ENCODE peak calls at places on chromosomes 13 and 19, in ten cellular contexts. D, M, H, Y, F, T, Q, O, X and L are unnamed samples.

GRCh38 chr13:32415019-32415418 is 12.9 kb downstream of the N4BP2L1 start:
- DNase-seq in F (no peak), D (no peak), Y (no peak), X (no peak), H (no peak), O (no peak), Q (peak; percentile 81), M (peak; percentile 51), T (no peak), L (no peak)

GRCh38 chr13:27476943-27477681 is 26.7 kb upstream of the MTIF3 start:
- DNase-seq in Q (no peak), O (no peak), Y (no peak), F (peak; percentile 6), D (no peak), M (no peak), T (no peak), H (peak; percentile 64), X (no peak), L (no peak)

GRCh38 chr13:100881291-100881864 is 206.8 kb upstream of the TMTC4 start:
- DNase-seq in Q (no peak), H (no peak), M (no peak), D (no peak), Y (no peak), F (no peak), X (no peak), O (no peak), T (no peak), L (no peak)

GRCh38 chr19:11756965-11757364 is 9.8 kb upstream of the ZNF441 start:
- DNase-seq in Q (no peak), O (no peak), M (no peak), Y (no peak), T (no peak), H (no peak), X (no peak), D (no peak), F (no peak), L (no peak)

GRCh38 chr19:46759817-46760333 is 13.6 kb upstream of the STRN4 start:
- DNase-seq in F (peak; percentile 94), Y (no peak), T (no peak), Q (no peak), O (no peak), D (no peak), H (peak; percentile 70), X (no peak), M (no peak), L (no peak)

GRCh38 chr13:80881495-80882482 is 540.9 kb upstream of the SPRY2 start:
- DNase-seq in Y (no peak), Q (no peak), D (no peak), F (no peak), H (peak; percentile 73), O (no peak), M (no peak), X (no peak), T (no peak), L (no peak)

GRCh38 chr19:17105548-17105947 is 30.0 kb downstream of the MYO9B start:
- DNase-seq in Y (no peak), M (no peak), O (no peak), X (no peak), F (no peak), H (no peak), T (no peak), D (no peak), Q (no peak), L (no peak)

GRCh38 chr13:108365255-108365654 is 95.7 kb downstream of the TNFSF13B start:
- DNase-seq in F (no peak), X (no peak), Q (no peak), T (no peak), H (no peak), Y (no peak), D (no peak), M (no peak), O (no peak), L (no peak)

GRCh38 chr19:53538378-53539109 is 599 bp downstream of the ZNF331 start:
- DNase-seq in D (no peak), O (no peak), Q (peak; percentile 56), M (peak; percentile 11), Y (no peak), H (no peak), T (no peak), X (no peak), F (no peak), L (no peak)

GRCh38 chr19:1245884-1246816 is 2.2 kb upstream of the MIDN start:
- DNase-seq in X (no peak), Q (peak; percentile 68), Y (no peak), D (peak; percentile 59), F (no peak), H (no peak), M (peak; percentile 42), T (peak; percentile 96), O (peak; percentile 78), L (no peak)

GRCh38 chr13:26971990-26972888 is 199.4 kb downstream of the USP12 start:
- DNase-seq in Q (peak; percentile 90), X (peak; percentile 24), O (no peak), D (peak; percentile 51), T (no peak), F (no peak), H (peak; percentile 25), M (peak; percentile 58), Y (peak; percentile 39), L (no peak)

GRCh38 chr19:15123900-15124299 is 16.7 kb downstream of the SYDE1 start:
- DNase-seq in T (peak; percentile 93), Y (peak; percentile 82), H (no peak), O (peak; percentile 85), Q (peak; percentile 33), D (no peak), M (no peak), X (no peak), F (no peak), L (no peak)

GRCh38 chr13:41294914-41295313 is 16.2 kb upstream of the NAA16 start:
- DNase-seq in H (no peak), X (no peak), Q (no peak), M (no peak), Y (no peak), T (no peak), O (no peak), D (no peak), F (no peak), L (no peak)

GRCh38 chr13:41296879-41297646 is 14.0 kb upstream of the NAA16 start:
- DNase-seq in F (no peak), D (no peak), H (no peak), M (no peak), Q (no peak), T (no peak), Y (no peak), O (no peak), X (no peak), L (no peak)

GRCh38 chr13:41295973-41296372 is 15.1 kb upstream of the NAA16 start:
- DNase-seq in Y (no peak), H (no peak), F (no peak), X (no peak), D (no peak), O (no peak), M (no peak), T (no peak), Q (no peak), L (no peak)

GRCh38 chr13:41302743-41303142 is 8.3 kb upstream of the NAA16 start:
- DNase-seq in X (no peak), T (no peak), D (no peak), M (no peak), Q (no peak), Y (no peak), O (no peak), H (no peak), F (no peak), L (no peak)

DNA sequence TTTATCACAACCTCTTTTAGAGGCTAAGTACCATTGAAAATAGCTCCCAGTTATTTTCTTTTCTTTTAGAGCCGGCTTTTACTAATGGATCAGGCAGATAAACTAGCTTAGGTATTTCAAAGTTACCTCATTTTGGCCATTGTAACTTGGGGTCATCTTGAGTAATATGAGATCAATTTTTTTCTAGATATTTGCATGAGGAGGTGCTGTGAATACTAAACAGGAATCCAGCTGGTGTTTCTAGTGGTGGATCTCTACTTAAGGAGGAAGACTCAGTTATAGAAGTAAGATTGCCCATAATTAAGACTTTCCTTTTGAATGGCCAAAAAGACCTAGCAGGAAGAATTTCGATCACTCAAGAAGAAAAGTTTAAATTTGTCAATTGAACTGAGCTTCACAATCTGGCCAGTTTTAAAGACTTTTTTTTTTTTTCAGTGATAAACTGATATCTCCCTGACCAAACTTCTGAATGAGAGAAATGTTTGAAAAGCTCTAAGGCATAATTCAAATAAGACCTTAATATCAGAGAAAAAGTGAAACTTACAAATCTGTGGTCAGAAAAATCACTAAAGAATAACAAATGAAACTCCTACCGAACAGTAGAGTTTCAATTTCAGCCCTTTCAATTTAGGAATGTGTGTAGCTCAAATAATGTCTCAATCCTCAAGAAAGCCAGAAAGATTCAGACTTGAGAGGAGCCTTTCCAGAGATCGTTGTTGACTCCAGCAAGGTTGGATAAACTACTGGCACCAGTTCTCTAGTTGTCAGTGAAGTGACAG is 11.6 kb upstream of the NAA16 start:
- DNase-seq in H (no peak), D (no peak), T (no peak), O (no peak), M (no peak), Y (no peak), X (no peak), Q (peak; percentile 1), F (no peak), L (no peak)
- H3K9me3 ChIP-seq in H (no peaks in the 10 kb centered on the region), D (no peaks in the 10 kb centered on the region), T (no peaks in the 10 kb centered on the region), O (no peaks in the 10 kb centered on the region), M (no peaks in the 10 kb centered on the region), Y (no peaks in the 10 kb centered on the region), X (no peaks in the 10 kb centered on the region), Q (no peaks in the 10 kb centered on the region), F (no peaks in the 10 kb centered on the region), L (no peaks in the 10 kb centered on the region)

GRCh38 chr19:58053480-58054156 is 5.5 kb upstream of the ZNF135 start:
- DNase-seq in Q (no peak), F (no peak), Y (no peak), O (no peak), X (no peak), H (no peak), T (no peak), D (no peak), M (no peak), L (no peak)
- H3K9me3 ChIP-seq in Q (peaks cover 18% of the 10 kb centered on the region), F (peaks cover 90% of the 10 kb centered on the region), Y (no peaks in the 10 kb centered on the region), O (no peaks in the 10 kb centered on the region), X (peaks cover 92% of the 10 kb centered on the region), H (no peaks in the 10 kb centered on the region), T (peaks cover 38% of the 10 kb centered on the region), D (no peaks in the 10 kb centered on the region), M (no peaks in the 10 kb centered on the region), L (no peaks in the 10 kb centered on the region)

DNA sequence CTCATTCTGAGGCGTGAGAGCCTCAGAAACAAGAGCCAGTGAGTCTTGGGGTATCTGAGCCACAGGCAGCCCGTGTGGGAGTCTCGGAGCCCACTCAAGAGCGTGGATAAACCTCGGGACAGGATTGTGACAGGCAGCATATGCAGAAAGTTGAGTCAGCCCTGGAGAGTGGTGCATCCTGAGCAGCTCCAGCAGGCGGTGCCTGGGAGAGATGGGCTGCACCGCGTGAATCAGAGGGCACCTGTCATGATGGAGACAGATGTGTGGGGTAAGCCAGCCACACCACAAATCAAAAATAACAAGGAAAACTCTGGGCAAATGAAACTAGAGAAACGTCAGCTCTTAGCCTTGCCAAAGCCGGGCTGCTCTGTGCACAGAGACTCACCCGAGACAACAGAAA is 30.0 kb upstream of the POP4 start:
- DNase-seq in D (no peak), M (no peak), T (no peak), O (no peak), F (no peak), H (no peak), X (no peak), Y (no peak), Q (no peak), L (no peak)
- H3K9me3 ChIP-seq in D (no peaks in the 10 kb centered on the region), M (no peaks in the 10 kb centered on the region), T (no peaks in the 10 kb centered on the region), O (no peaks in the 10 kb centered on the region), F (no peaks in the 10 kb centered on the region), H (no peaks in the 10 kb centered on the region), X (no peaks in the 10 kb centered on the region), Y (no peaks in the 10 kb centered on the region), Q (no peaks in the 10 kb centered on the region), L (no peaks in the 10 kb centered on the region)

GRCh38 chr19:52533901-52534300 is 6.4 kb downstream of the ZNF808 start:
- DNase-seq in Y (no peak), D (peak; percentile 6), O (no peak), X (no peak), M (no peak), F (no peak), Q (no peak), H (no peak), T (no peak), L (no peak)
- H3K9me3 ChIP-seq in Y (no peaks in the 10 kb centered on the region), D (no peaks in the 10 kb centered on the region), O (no peaks in the 10 kb centered on the region), X (no peaks in the 10 kb centered on the region), M (no peaks in the 10 kb centered on the region), F (peaks cover 7% of the 10 kb centered on the region), Q (no peaks in the 10 kb centered on the region), H (no peaks in the 10 kb centered on the region), T (no peaks in the 10 kb centered on the region), L (no peaks in the 10 kb centered on the region)